ENCODE peak calls at places on chromosomes 13 and 19, in eight cellular contexts. V, H, S, K, T, U, Z and J are unnamed samples.

GRCh38 chr19:3457531-3458228 is 22.6 kb downstream of the SMIM24 start:
- DNase-seq in V (no peak), H (no peak), S (no peak), K (no peak), T (no peak), U (no peak), Z (peak; percentile 55), J (no peak)

GRCh38 chr13:113544071-113544891 is 40.3 kb upstream of the TFDP1 start:
- DNase-seq in V (no peak), H (no peak), S (no peak), K (no peak), T (no peak), U (no peak), Z (no peak), J (no peak)

GRCh38 chr13:98428256-98428966 is 148.5 kb downstream of the STK24 start:
- DNase-seq in V (peak; percentile 32), H (no peak), S (no peak), K (peak; percentile 36), T (no peak), U (no peak), Z (no peak), J (no peak)

GRCh38 chr13:110685305-110685704 is 20.6 kb downstream of the CARS2 start:
- DNase-seq in V (no peak), H (no peak), S (no peak), K (no peak), T (no peak), U (no peak), Z (no peak), J (no peak)

GRCh38 chr19:53792721-53793433 is 31.2 kb downstream of the NLRP12 start:
- DNase-seq in V (peak; percentile 85), H (peak; percentile 78), S (peak; percentile 10), K (peak; percentile 93), T (peak; percentile 79), U (peak; percentile 68), Z (peak; percentile 98), J (peak; percentile 82)

GRCh38 chr13:45623516-45624090 is 8.1 kb upstream of the ERICH6B start:
- DNase-seq in V (peak; percentile 13), H (no peak), S (no peak), K (peak; percentile 51), T (no peak), U (no peak), Z (no peak), J (no peak)

GRCh38 chr19:55704494-55705245 is 29.6 kb downstream of the EPN1 start:
- DNase-seq in V (no peak), H (no peak), S (no peak), K (peak; percentile 8), T (no peak), U (no peak), Z (no peak), J (no peak)

GRCh38 chr19:51607920-51608562 is 22.2 kb downstream of the SIGLEC5 start:
- DNase-seq in V (peak; percentile 52), H (peak; percentile 81), S (no peak), K (peak; percentile 83), T (peak; percentile 80), U (peak; percentile 77), Z (peak; percentile 31), J (no peak)

GRCh38 chr19:31317542-31317941 is 31.7 kb downstream of the TSHZ3 start:
- DNase-seq in V (no peak), H (no peak), S (no peak), K (peak; percentile 38), T (no peak), U (no peak), Z (no peak), J (no peak)

GRCh38 chr13:49759503-49759902 is 33.0 kb downstream of the KPNA3 start:
- DNase-seq in V (no peak), H (peak; percentile 6), S (no peak), K (no peak), T (no peak), U (no peak), Z (no peak), J (no peak)

GRCh38 chr19:49930483-49931011 is 1.2 kb upstream of the NUP62 start:
- DNase-seq in V (no peak), H (peak; percentile 57), S (no peak), K (peak; percentile 56), T (no peak), U (no peak), Z (peak; percentile 77), J (no peak)

GRCh38 chr13:107211073-107211472 is 643.1 kb upstream of the ARGLU1 start:
- DNase-seq in V (peak; percentile 92), H (peak; percentile 18), S (no peak), K (peak; percentile 96), T (peak; percentile 56), U (peak; percentile 76), Z (peak; percentile 71), J (peak; percentile 74)

GRCh38 chr19:49655570-49656455 is 9.8 kb downstream of the IRF3 start:
- DNase-seq in V (no peak), H (no peak), S (no peak), K (no peak), T (no peak), U (no peak), Z (no peak), J (no peak)

GRCh38 chr19:49145485-49146407 is 9.4 kb downstream of the HRC start:
- DNase-seq in V (peak; percentile 64), H (peak; percentile 80), S (no peak), K (peak; percentile 76), T (peak; percentile 84), U (peak; percentile 90), Z (peak; percentile 36), J (peak; percentile 85)

GRCh38 chr13:89199138-89199537 is 1528.0 kb downstream of the SLITRK5 start:
- DNase-seq in V (no peak), H (no peak), S (no peak), K (no peak), T (no peak), U (no peak), Z (no peak), J (no peak)

GRCh38 chr19:49119411-49120324 is at the start of gene PPFIA3:
- DNase-seq in V (peak; percentile 43), H (peak; percentile 65), S (no peak), K (peak; percentile 89), T (no peak), U (no peak), Z (no peak), J (no peak)

GRCh38 chr19:23800868-23801267 is 42.2 kb upstream of the ZNF681 start:
- DNase-seq in V (no peak), H (peak; percentile 4), S (no peak), K (no peak), T (no peak), U (no peak), Z (no peak), J (no peak)

GRCh38 chr19:34502582-34503545 is 21.3 kb downstream of the WTIP start:
- DNase-seq in V (no peak), H (no peak), S (no peak), K (peak; percentile 58), T (no peak), U (no peak), Z (no peak), J (peak; percentile 55)

GRCh38 chr19:6999938-7000732 is 21.1 kb downstream of the MBD3L2B start:
- DNase-seq in V (no peak), H (no peak), S (no peak), K (no peak), T (no peak), U (no peak), Z (no peak), J (no peak)

GRCh38 chr19:6061420-6062130 is 48.7 kb downstream of the RFX2 start:
- DNase-seq in V (no peak), H (no peak), S (no peak), K (no peak), T (no peak), U (peak; percentile 23), Z (peak; percentile 51), J (no peak)

GRCh38 chr19:1744822-1745563 is 8.3 kb upstream of the ONECUT3 start:
- DNase-seq in V (no peak), H (no peak), S (no peak), K (no peak), T (no peak), U (no peak), Z (no peak), J (no peak)

GRCh38 chr13:36431204-36432105 is 840 bp upstream of the CCNA1 start:
- DNase-seq in V (no peak), H (peak; percentile 34), S (no peak), K (peak; percentile 39), T (no peak), U (no peak), Z (no peak), J (no peak)

GRCh38 chr19:46766569-46767317 is 20.5 kb upstream of the STRN4 start:
- DNase-seq in V (peak; percentile 23), H (peak; percentile 77), S (no peak), K (peak; percentile 38), T (no peak), U (no peak), Z (no peak), J (no peak)

GRCh38 chr19:58557253-58558065 is 952 bp downstream of the UBE2M start:
- DNase-seq in V (no peak), H (no peak), S (no peak), K (peak; percentile 30), T (no peak), U (no peak), Z (no peak), J (peak; percentile 61)